ENCODE peak calls at places on chromosomes 13 and 19, in seven cellular contexts. P, L, E, M, H, O and J are unnamed samples.

GRCh38 chr13:67140006-67140405 is 90.1 kb downstream of the PCDH9 start:
- DNase-seq in P (no peak), L (no peak), E (no peak), M (no peak), H (no peak), O (no peak), J (no peak)

GRCh38 chr13:48009298-48009697 is 8.2 kb upstream of the SUCLA2 start:
- DNase-seq in P (peak; percentile 60), L (peak; percentile 68), E (no peak), M (peak; percentile 89), H (no peak), O (peak; percentile 73), J (peak; percentile 90)

GRCh38 chr13:44620057-44620456 is 43.9 kb upstream of the TSC22D1 start:
- DNase-seq in P (no peak), L (no peak), E (no peak), M (peak; percentile 41), H (no peak), O (peak; percentile 69), J (peak; percentile 80)

GRCh38 chr19:28737021-28737525 is 475.9 kb downstream of the UQCRFS1 start:
- DNase-seq in P (no peak), L (peak; percentile 70), E (no peak), M (peak; percentile 76), H (no peak), O (peak; percentile 18), J (peak; percentile 21)

GRCh38 chr19:722553-723101 is 13.9 kb downstream of the PALM start:
- DNase-seq in P (no peak), L (no peak), E (no peak), M (peak; percentile 54), H (no peak), O (no peak), J (no peak)

GRCh38 chr19:34316741-34317241 is 48.2 kb upstream of the GPI start:
- DNase-seq in P (no peak), L (peak; percentile 76), E (no peak), M (peak; percentile 68), H (no peak), O (peak; percentile 49), J (peak; percentile 11)

GRCh38 chr19:40974633-40975037 is 16.4 kb upstream of the CYP2B6 start:
- DNase-seq in P (peak; percentile 52), L (peak; percentile 87), E (peak; percentile 68), M (peak; percentile 85), H (peak; percentile 71), O (peak; percentile 52), J (peak; percentile 78)

GRCh38 chr19:19232231-19232630 is 20.5 kb downstream of the NCAN start:
- DNase-seq in P (no peak), L (no peak), E (no peak), M (no peak), H (no peak), O (no peak), J (no peak)

GRCh38 chr19:7540761-7541480 is 5.4 kb downstream of the PNPLA6 start:
- DNase-seq in P (no peak), L (peak; percentile 35), E (no peak), M (peak; percentile 55), H (peak; percentile 73), O (peak; percentile 44), J (peak; percentile 51)

GRCh38 chr13:40578055-40578454 is 88.4 kb downstream of the FOXO1 start:
- DNase-seq in P (no peak), L (no peak), E (no peak), M (no peak), H (no peak), O (no peak), J (no peak)

GRCh38 chr19:12766051-12766521 is 9.3 kb downstream of the HOOK2 start:
- DNase-seq in P (peak; percentile 77), L (peak; percentile 83), E (peak; percentile 86), M (peak; percentile 74), H (no peak), O (no peak), J (peak; percentile 76)

GRCh38 chr19:46862974-46863632 is 2.3 kb downstream of the ARHGAP35 start:
- DNase-seq in P (no peak), L (no peak), E (no peak), M (no peak), H (no peak), O (no peak), J (no peak)

GRCh38 chr19:17332677-17333581 is 1.7 kb downstream of the ANO8 start:
- DNase-seq in P (no peak), L (peak; percentile 65), E (no peak), M (peak; percentile 56), H (peak; percentile 86), O (peak; percentile 42), J (peak; percentile 66)
- H3K4me3 ChIP-seq in P (no peak overlapping the region), L (no peak overlapping the region), E (no peak overlapping the region), M (no peak overlapping the region), H (no peak overlapping the region), O (no peak overlapping the region), J (no peak overlapping the region)

GRCh38 chr19:17777840-17778620 is 16.9 kb upstream of the B3GNT3 start:
- DNase-seq in P (peak; percentile 35), L (peak; percentile 68), E (peak; percentile 73), M (peak; percentile 43), H (peak; percentile 82), O (peak; percentile 25), J (peak; percentile 77)
- H3K4me3 ChIP-seq in P (peak overlapping the region; percentile 46), L (peak overlapping the region; percentile 39), E (no peak overlapping the region), M (no peak overlapping the region), H (no peak overlapping the region), O (no peak overlapping the region), J (peak overlapping the region; percentile 3)

DNA sequence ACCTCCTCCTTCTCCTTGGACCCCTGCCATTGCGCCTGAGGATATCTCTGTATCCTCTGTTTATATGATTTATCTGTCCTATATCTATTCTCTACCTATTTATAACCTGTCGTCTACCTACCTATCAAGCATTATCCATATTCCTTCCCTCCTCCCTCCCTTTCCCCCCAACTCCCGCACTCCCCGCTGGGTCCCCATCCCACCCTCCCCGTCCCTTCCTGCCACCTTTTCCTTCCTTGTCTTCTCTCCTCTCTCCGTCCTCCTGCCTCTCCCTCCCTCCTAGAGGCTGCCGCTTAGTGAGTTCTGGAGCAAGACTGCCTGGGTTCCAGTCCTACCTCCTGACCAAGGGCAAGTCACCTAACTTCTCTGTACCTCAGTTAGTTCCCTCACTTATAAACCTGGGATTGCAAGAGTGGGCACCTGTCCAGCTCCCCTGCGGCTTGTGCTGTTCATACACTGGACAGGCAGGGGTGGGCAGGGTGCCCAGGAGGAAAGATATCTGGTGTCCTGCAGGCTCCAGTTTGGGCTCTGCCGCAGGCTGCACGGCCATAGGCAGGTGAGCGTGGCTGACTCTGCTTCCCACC is 16.1 kb downstream of the TTYH1 start:
- DNase-seq in P (peak; percentile 76), L (peak; percentile 72), E (no peak), M (no peak), H (no peak), O (peak; percentile 52), J (peak; percentile 38)
- H3K4me3 ChIP-seq in P (peak overlapping the region; percentile 45), L (no peak overlapping the region), E (no peak overlapping the region), M (no peak overlapping the region), H (no peak overlapping the region), O (no peak overlapping the region), J (peak overlapping the region; percentile 20)

GRCh38 chr19:13873776-13874515 is 3.0 kb upstream of the NANOS3 start:
- DNase-seq in P (no peak), L (no peak), E (no peak), M (no peak), H (peak; percentile 49), O (no peak), J (no peak)

GRCh38 chr19:13875824-13876223 is 1.1 kb upstream of the NANOS3 start:
- DNase-seq in P (no peak), L (no peak), E (no peak), M (no peak), H (peak; percentile 18), O (no peak), J (no peak)

GRCh38 chr19:13869324-13869723 is 7.6 kb upstream of the NANOS3 start:
- DNase-seq in P (no peak), L (no peak), E (no peak), M (no peak), H (no peak), O (no peak), J (no peak)

GRCh38 chr19:13872339-13872694 is 4.6 kb upstream of the NANOS3 start:
- DNase-seq in P (no peak), L (no peak), E (no peak), M (no peak), H (peak; percentile 32), O (no peak), J (no peak)

DNA sequence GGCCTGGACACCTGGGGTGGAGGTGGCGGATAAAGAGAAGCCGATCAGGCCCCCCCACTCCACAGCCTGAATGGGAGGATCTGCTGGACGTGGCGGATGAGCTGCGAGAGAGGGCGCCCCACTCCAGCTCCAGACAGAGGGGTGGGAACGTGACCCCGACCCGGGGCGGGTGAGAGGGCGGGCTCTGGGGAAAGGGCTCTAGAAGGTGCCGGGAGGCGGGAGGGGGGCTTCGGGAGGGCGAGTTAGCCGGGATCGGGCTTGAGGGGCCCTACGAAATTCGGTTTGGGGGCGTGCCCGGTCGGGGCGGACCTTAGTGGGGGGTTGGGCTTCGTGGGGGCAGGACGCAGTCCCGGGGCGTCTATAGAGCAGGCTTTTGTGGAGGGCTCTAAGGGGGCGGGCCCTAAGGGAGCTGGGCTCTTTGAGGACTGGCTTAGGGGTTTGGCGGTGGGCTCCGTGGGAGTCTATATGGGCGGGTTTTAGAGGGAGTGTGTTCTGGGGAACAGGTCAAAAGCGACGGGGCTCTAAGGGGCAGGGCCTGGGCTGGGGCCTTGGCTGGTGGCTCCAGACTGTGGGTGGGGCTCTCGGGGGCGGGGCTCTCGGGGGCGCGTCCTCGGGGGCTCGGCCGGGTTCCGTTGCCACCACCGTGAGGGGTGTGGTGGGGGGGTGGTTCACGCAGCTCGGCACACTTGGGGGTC is 4.1 kb upstream of the NANOS3 start:
- DNase-seq in P (no peak), L (no peak), E (no peak), M (no peak), H (peak; percentile 43), O (no peak), J (no peak)
- H3K4me3 ChIP-seq in P (peak overlapping the region; percentile 57), L (peak overlapping the region; percentile 47), E (no peak overlapping the region), M (no peak overlapping the region), H (no peak overlapping the region), O (peak overlapping the region; percentile 38), J (peak overlapping the region; percentile 20)